ENCODE peak calls at places on chromosomes 4 and X, in four cellular contexts. One of them, this sample, is unnamed.

GRCh38 chr4:10083861-10084641 is 32.5 kb downstream of the WDR1 start:
- DNase-seq in bronchial epithelial cell: no peak
- DNase-seq in CD8-positive, alpha-beta T cell: no peak
- DNase-seq in adrenal gland: no peak
- DNase-seq in this sample: no peak

GRCh38 chr4:78379991-78380739 is 171.4 kb upstream of the ANXA3 start:
- DNase-seq in bronchial epithelial cell: peak; percentile 52
- DNase-seq in CD8-positive, alpha-beta T cell: no peak
- DNase-seq in adrenal gland: no peak
- DNase-seq in this sample: no peak

GRCh38 chrX:42129022-42129421 is 205.7 kb upstream of the CASK start:
- DNase-seq in bronchial epithelial cell: no peak
- DNase-seq in CD8-positive, alpha-beta T cell: no peak
- DNase-seq in adrenal gland: no peak
- DNase-seq in this sample: no peak

GRCh38 chr4:66331761-66332160 is 661.5 kb upstream of the EPHA5 start:
- DNase-seq in bronchial epithelial cell: no peak
- DNase-seq in CD8-positive, alpha-beta T cell: no peak
- DNase-seq in adrenal gland: no peak
- DNase-seq in this sample: no peak

GRCh38 chr4:10879411-10880110 is 195.0 kb upstream of the CLNK start:
- DNase-seq in bronchial epithelial cell: peak; percentile 50
- DNase-seq in CD8-positive, alpha-beta T cell: no peak
- DNase-seq in adrenal gland: no peak
- DNase-seq in this sample: no peak

GRCh38 chrX:111181883-111182400 is 86.0 kb downstream of the PAK3 start:
- DNase-seq in bronchial epithelial cell: no peak
- DNase-seq in CD8-positive, alpha-beta T cell: no peak
- DNase-seq in adrenal gland: no peak
- DNase-seq in this sample: no peak

GRCh38 chr4:2258091-2259035 is 3.5 kb downstream of the MXD4 start:
- DNase-seq in bronchial epithelial cell: no peak
- DNase-seq in CD8-positive, alpha-beta T cell: no peak
- DNase-seq in adrenal gland: peak; percentile 20
- DNase-seq in this sample: no peak

GRCh38 chrX:129701624-129702069 is 37.1 kb upstream of the XPNPEP2 start:
- DNase-seq in bronchial epithelial cell: no peak
- DNase-seq in CD8-positive, alpha-beta T cell: no peak
- DNase-seq in adrenal gland: no peak
- DNase-seq in this sample: no peak

GRCh38 chr4:156169011-156169410 is 215.3 kb upstream of the CTSO start:
- DNase-seq in bronchial epithelial cell: peak; percentile 86
- DNase-seq in CD8-positive, alpha-beta T cell: no peak
- DNase-seq in adrenal gland: no peak
- DNase-seq in this sample: no peak

GRCh38 chr4:131459430-131460101 is 1689.5 kb upstream of the PCDH10 start:
- DNase-seq in bronchial epithelial cell: no peak
- DNase-seq in CD8-positive, alpha-beta T cell: no peak
- DNase-seq in adrenal gland: no peak
- DNase-seq in this sample: no peak

GRCh38 chr4:128424524-128425195 is 137.0 kb upstream of the PGRMC2 start:
- DNase-seq in bronchial epithelial cell: peak; percentile 80
- DNase-seq in CD8-positive, alpha-beta T cell: no peak
- DNase-seq in adrenal gland: no peak
- DNase-seq in this sample: peak; percentile 34

GRCh38 chrX:46770006-46770816 is 11.3 kb upstream of the SLC9A7 start:
- DNase-seq in bronchial epithelial cell: peak; percentile 30
- DNase-seq in CD8-positive, alpha-beta T cell: no peak
- DNase-seq in adrenal gland: peak; percentile 24
- DNase-seq in this sample: peak; percentile 42

GRCh38 chr4:26360273-26360672 is 39.5 kb downstream of the RBPJ start:
- DNase-seq in bronchial epithelial cell: no peak
- DNase-seq in CD8-positive, alpha-beta T cell: no peak
- DNase-seq in adrenal gland: no peak
- DNase-seq in this sample: no peak

GRCh38 chrX:39065051-39065871 is 264.0 kb downstream of the MID1IP1 start:
- DNase-seq in bronchial epithelial cell: no peak
- DNase-seq in CD8-positive, alpha-beta T cell: no peak
- DNase-seq in adrenal gland: no peak
- DNase-seq in this sample: no peak

GRCh38 chr4:78734451-78735003 is 41.6 kb upstream of the BMP2K start:
- DNase-seq in bronchial epithelial cell: no peak
- DNase-seq in CD8-positive, alpha-beta T cell: no peak
- DNase-seq in adrenal gland: no peak
- DNase-seq in this sample: no peak

GRCh38 chrX:69428216-69428615 is 75.9 kb upstream of the NALF2 start:
- DNase-seq in bronchial epithelial cell: no peak
- DNase-seq in CD8-positive, alpha-beta T cell: no peak
- DNase-seq in adrenal gland: no peak
- DNase-seq in this sample: no peak

GRCh38 chrX:69429339-69430014 is 74.6 kb upstream of the NALF2 start:
- DNase-seq in bronchial epithelial cell: no peak
- DNase-seq in CD8-positive, alpha-beta T cell: no peak
- DNase-seq in adrenal gland: no peak
- DNase-seq in this sample: no peak

GRCh38 chrX:69430730-69431129 is 73.4 kb upstream of the NALF2 start:
- DNase-seq in bronchial epithelial cell: no peak
- DNase-seq in CD8-positive, alpha-beta T cell: no peak
- DNase-seq in adrenal gland: no peak
- DNase-seq in this sample: no peak

DNA sequence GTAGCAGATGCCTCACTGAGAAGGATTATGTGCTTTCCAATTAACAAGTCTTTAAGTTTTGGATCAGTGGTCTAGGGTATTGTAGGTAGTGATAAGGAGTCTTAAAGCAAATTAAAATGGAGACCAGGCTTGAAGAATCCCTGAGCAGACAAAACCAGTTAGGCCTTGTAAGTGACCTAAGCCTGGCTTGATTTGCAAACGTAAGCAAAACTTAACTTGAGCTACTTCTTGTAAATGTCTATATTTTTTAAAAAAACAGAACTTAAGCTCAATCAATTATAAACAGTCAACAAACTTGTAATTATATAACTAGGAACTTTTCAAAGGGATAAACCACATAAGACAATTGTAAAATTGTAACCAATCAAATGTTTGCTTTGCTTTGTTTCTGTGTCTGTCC is 72.7 kb upstream of the NALF2 start:
- DNase-seq in bronchial epithelial cell: no peak
- DNase-seq in CD8-positive, alpha-beta T cell: no peak
- DNase-seq in adrenal gland: no peak
- DNase-seq in this sample: no peak
- H3K4me3 ChIP-seq in bronchial epithelial cell: no peak overlapping the region
- H3K4me3 ChIP-seq in CD8-positive, alpha-beta T cell: no peak overlapping the region
- H3K4me3 ChIP-seq in adrenal gland: no peak overlapping the region
- H3K4me3 ChIP-seq in this sample: no peak overlapping the region

GRCh38 chrX:7926501-7926900 is 712 bp downstream of the PNPLA4 start:
- DNase-seq in bronchial epithelial cell: peak; percentile 50
- DNase-seq in CD8-positive, alpha-beta T cell: no peak
- DNase-seq in adrenal gland: no peak
- DNase-seq in this sample: no peak

GRCh38 chrX:7926914-7927258 is 327 bp downstream of the PNPLA4 start:
- DNase-seq in bronchial epithelial cell: no peak
- DNase-seq in CD8-positive, alpha-beta T cell: no peak
- DNase-seq in adrenal gland: no peak
- DNase-seq in this sample: no peak

GRCh38 chrX:7921750-7922149 is 5.5 kb downstream of the PNPLA4 start:
- DNase-seq in bronchial epithelial cell: no peak
- DNase-seq in CD8-positive, alpha-beta T cell: no peak
- DNase-seq in adrenal gland: no peak
- DNase-seq in this sample: no peak

GRCh38 chrX:7925867-7926472 is 1.2 kb downstream of the PNPLA4 start:
- DNase-seq in bronchial epithelial cell: peak; percentile 53
- DNase-seq in CD8-positive, alpha-beta T cell: peak; percentile 21
- DNase-seq in adrenal gland: peak; percentile 59
- DNase-seq in this sample: no peak

DNA sequence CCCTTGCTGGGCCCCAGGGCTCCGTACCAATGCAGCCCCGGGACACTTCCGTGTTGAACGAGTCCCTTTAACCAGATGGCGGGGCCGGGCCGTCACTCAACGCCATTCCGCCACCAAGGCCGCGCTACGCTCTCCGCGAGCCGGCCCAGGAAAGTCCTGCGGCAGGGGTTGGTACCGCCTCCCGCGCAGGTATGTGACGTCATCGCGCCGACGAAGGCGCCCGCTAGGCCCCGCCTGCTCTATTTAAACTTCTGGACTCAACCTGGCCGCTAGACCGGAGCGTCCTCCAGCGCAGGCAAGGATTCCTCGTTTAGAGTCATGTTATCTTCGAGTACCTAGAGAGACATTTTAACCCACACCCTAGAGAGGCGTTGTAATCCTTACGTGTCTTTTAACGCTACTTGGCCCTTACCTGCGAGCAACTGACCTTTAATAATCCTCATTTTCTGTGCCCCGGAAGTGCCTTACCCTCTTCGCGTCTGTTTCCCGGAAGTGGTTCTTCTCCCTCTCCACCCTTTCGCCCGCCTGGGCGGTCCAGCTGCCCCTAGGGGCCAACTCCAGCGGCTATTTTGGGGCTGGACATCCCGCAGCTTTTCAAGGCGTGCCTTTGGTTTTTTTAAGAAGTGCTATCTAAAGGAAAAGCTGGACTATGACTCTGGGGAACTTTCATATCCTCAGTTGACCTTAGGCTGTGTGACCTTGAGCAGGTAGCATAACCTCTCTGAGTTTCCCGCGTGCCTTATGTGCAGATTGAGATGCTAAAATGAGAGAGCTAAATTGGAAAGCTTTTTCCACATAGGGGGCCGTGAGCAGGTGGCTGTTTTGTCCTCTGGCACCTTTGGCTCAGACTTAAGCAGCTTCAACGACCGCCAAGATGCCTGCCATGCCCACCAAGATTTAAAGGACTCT is at the start of gene PNPLA4:
- DNase-seq in bronchial epithelial cell: peak; percentile 61
- DNase-seq in CD8-positive, alpha-beta T cell: peak; percentile 65
- DNase-seq in adrenal gland: peak; percentile 91
- DNase-seq in this sample: no peak
- H3K4me3 ChIP-seq in bronchial epithelial cell: peak within 1 kb of the TSS; percentile 61
- H3K4me3 ChIP-seq in CD8-positive, alpha-beta T cell: peak within 1 kb of the TSS; percentile 85
- H3K4me3 ChIP-seq in adrenal gland: peak within 1 kb of the TSS; percentile 40
- H3K4me3 ChIP-seq in this sample: no peak within 1 kb of the TSS

DNA sequence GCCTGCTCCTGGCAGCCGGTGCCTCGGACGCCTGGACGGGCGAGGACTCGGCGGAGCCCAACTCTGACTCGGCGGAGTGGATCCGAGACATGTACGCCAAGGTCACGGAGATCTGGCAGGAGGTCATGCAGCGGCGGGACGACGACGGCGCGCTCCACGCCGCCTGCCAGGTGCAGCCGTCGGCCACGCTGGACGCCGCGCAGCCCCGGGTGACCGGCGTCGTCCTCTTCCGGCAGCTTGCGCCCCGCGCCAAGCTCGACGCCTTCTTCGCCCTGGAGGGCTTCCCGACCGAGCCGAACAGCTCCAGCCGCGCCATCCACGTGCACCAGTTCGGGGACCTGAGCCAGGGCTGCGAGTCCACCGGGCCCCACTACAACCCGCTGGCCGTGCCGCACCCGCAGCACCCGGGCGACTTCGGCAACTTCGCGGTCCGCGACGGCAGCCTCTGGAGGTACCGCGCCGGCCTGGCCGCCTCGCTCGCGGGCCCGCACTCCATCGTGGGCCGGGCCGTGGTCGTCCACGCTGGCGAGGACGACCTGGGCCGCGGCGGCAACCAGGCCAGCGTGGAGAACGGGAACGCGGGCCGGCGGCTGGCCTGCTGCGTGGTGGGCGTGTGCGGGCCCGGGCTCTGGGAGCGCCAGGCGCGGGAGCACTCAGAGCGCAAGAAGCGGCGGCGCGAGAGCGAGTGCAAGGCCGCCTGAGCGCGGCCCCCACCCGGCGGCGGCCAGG is 4.3 kb downstream of the SOD3 start:
- DNase-seq in bronchial epithelial cell: no peak
- DNase-seq in CD8-positive, alpha-beta T cell: no peak
- DNase-seq in adrenal gland: no peak
- DNase-seq in this sample: no peak
- H3K4me3 ChIP-seq in bronchial epithelial cell: no peak overlapping the region
- H3K4me3 ChIP-seq in CD8-positive, alpha-beta T cell: no peak overlapping the region
- H3K4me3 ChIP-seq in adrenal gland: no peak overlapping the region
- H3K4me3 ChIP-seq in this sample: no peak overlapping the region

GRCh38 chr4:189092596-189092995 is 848.1 kb upstream of the FRG1 start:
- DNase-seq in bronchial epithelial cell: no peak
- DNase-seq in CD8-positive, alpha-beta T cell: no peak
- DNase-seq in adrenal gland: no peak
- DNase-seq in this sample: no peak
- H3K4me3 ChIP-seq in bronchial epithelial cell: no peak overlapping the region
- H3K4me3 ChIP-seq in CD8-positive, alpha-beta T cell: no peak overlapping the region
- H3K4me3 ChIP-seq in adrenal gland: no peak overlapping the region
- H3K4me3 ChIP-seq in this sample: no peak overlapping the region

GRCh38 chr4:183806341-183806740 is 98.8 kb upstream of the STOX2 start:
- DNase-seq in bronchial epithelial cell: no peak
- DNase-seq in CD8-positive, alpha-beta T cell: no peak
- DNase-seq in adrenal gland: no peak
- DNase-seq in this sample: no peak

GRCh38 chr4:183808102-183808466 is 97.0 kb upstream of the STOX2 start:
- DNase-seq in bronchial epithelial cell: no peak
- DNase-seq in CD8-positive, alpha-beta T cell: no peak
- DNase-seq in adrenal gland: no peak
- DNase-seq in this sample: no peak

GRCh38 chr4:183801460-183802168 is 103.5 kb upstream of the STOX2 start:
- DNase-seq in bronchial epithelial cell: no peak
- DNase-seq in CD8-positive, alpha-beta T cell: no peak
- DNase-seq in adrenal gland: no peak
- DNase-seq in this sample: no peak

GRCh38 chr4:183812567-183812966 is 92.5 kb upstream of the STOX2 start:
- DNase-seq in bronchial epithelial cell: no peak
- DNase-seq in CD8-positive, alpha-beta T cell: no peak
- DNase-seq in adrenal gland: no peak
- DNase-seq in this sample: no peak

DNA sequence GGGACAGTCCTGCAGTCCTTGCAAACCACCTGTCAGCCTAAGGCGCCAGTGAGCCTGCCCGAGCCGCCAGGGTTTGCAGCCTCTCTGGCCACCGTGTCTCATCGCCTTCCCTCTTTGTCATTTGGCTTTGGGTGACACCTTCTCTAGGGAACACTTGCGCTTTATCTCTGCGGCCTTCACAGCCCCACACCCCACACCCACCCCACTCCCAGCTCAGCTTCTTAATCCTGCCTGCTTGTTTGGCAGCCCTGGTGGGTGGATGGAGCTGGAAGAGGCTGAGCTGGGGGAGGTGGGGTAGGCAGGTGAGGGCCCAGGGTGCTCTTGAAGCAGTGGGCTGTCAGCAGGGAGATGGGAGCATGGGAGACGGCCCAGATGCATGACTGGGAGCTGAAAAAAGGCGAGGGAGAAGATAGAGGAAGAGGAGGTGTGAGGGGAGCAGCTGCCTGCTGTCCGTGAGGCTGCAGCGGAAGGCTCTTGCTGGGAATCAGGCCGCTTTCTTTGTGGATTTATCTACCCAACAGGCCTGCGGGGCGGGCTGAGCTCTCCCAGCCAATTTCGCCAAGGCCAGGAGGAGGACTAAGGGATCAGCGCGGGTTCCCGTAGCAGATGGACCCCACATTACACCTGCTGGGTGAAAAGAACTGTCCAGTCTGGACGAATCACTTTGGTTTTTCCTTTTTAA is 97.5 kb upstream of the STOX2 start:
- DNase-seq in bronchial epithelial cell: no peak
- DNase-seq in CD8-positive, alpha-beta T cell: no peak
- DNase-seq in adrenal gland: no peak
- DNase-seq in this sample: no peak
- H3K4me3 ChIP-seq in bronchial epithelial cell: no peak overlapping the region
- H3K4me3 ChIP-seq in CD8-positive, alpha-beta T cell: no peak overlapping the region
- H3K4me3 ChIP-seq in adrenal gland: no peak overlapping the region
- H3K4me3 ChIP-seq in this sample: no peak overlapping the region